ENCODE peak calls at places on chromosomes 3 and 15, in four cellular contexts. A, J, X and E are unnamed samples.

GRCh38 chr15:58793862-58794261 is 22.8 kb downstream of the MINDY2 start:
- DNase-seq in A (peak; percentile 26), J (no peak), X (no peak), E (no peak)

GRCh38 chr15:75653347-75653913 is 5.7 kb downstream of the SNX33 start:
- DNase-seq in A (no peak), J (no peak), X (no peak), E (no peak)

GRCh38 chr3:125087768-125088391 is 32.1 kb upstream of the HEG1 start:
- DNase-seq in A (no peak), J (no peak), X (no peak), E (no peak)

GRCh38 chr3:55587476-55587875 is 100.4 kb upstream of the WNT5A start:
- DNase-seq in A (no peak), J (no peak), X (no peak), E (no peak)

GRCh38 chr3:130093741-130094391 is 12.2 kb downstream of the ALG1L2 start:
- DNase-seq in A (no peak), J (no peak), X (peak; percentile 59), E (peak; percentile 44)

GRCh38 chr3:147449669-147450068 is 40.5 kb downstream of the ZIC1 start:
- DNase-seq in A (no peak), J (no peak), X (no peak), E (no peak)

GRCh38 chr3:128971421-128971820 is 22.5 kb downstream of the CFAP92 start:
- DNase-seq in A (peak; percentile 80), J (no peak), X (no peak), E (no peak)

GRCh38 chr15:42727740-42728355 is 9.1 kb downstream of the CDAN1 start:
- DNase-seq in A (no peak), J (no peak), X (no peak), E (no peak)

GRCh38 chr3:138434875-138435772 is 708 bp downstream of the ESYT3 start:
- DNase-seq in A (no peak), J (peak; percentile 6), X (no peak), E (no peak)

GRCh38 chr3:159806412-159806811 is 182.2 kb upstream of the IL12A start:
- DNase-seq in A (peak; percentile 69), J (no peak), X (no peak), E (no peak)

GRCh38 chr3:15794842-15795562 is 2.8 kb downstream of the ANKRD28 start:
- DNase-seq in A (no peak), J (no peak), X (no peak), E (no peak)

GRCh38 chr3:188649521-188649920 is 495.6 kb downstream of the LPP start:
- DNase-seq in A (no peak), J (no peak), X (no peak), E (no peak)

GRCh38 chr3:171261487-171261886 is 198.7 kb downstream of the TNIK start:
- DNase-seq in A (no peak), J (peak; percentile 61), X (no peak), E (no peak)

GRCh38 chr3:55813268-55814097 is 326.4 kb upstream of the WNT5A start:
- DNase-seq in A (no peak), J (no peak), X (no peak), E (no peak)

GRCh38 chr3:49019941-49020334 is 1.6 kb upstream of the DALRD3 start:
- DNase-seq in A (no peak), J (no peak), X (no peak), E (no peak)
- TF ChIP-seq CTCF in A (no peak), J (no peak), X (no peak), E (no peak)

GRCh38 chr3:140252812-140253656 is 318.0 kb downstream of the CLSTN2 start:
- DNase-seq in A (no peak), J (no peak), X (no peak), E (no peak)

DNA sequence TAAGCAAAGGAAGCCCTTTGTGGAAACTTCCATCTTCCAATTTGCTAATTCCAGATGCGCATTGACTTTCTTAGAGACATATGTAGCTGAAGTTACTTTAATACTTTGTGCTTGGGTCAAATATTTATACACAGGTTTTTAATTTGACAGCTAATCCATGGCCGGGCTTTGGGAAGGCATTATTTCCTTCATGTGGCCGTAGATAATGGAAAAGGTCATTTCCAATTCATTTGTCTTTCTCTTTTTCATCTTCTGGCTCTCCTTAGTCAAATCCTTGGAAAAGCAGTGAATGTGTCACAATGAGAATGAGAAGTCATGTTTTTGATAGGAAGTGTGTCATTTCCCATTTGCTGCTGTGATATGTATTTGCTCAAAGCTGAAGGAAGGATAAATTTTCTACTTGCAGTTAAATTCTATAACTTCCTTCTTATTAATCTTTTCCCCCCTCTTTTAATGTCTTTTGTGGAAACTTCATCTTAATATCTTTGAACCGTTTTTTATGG is 323.3 kb downstream of the CLSTN2 start:
- DNase-seq in A (no peak), J (no peak), X (no peak), E (no peak)
- TF ChIP-seq CTCF in A (no peak), J (no peak), X (no peak), E (no peak)

DNA sequence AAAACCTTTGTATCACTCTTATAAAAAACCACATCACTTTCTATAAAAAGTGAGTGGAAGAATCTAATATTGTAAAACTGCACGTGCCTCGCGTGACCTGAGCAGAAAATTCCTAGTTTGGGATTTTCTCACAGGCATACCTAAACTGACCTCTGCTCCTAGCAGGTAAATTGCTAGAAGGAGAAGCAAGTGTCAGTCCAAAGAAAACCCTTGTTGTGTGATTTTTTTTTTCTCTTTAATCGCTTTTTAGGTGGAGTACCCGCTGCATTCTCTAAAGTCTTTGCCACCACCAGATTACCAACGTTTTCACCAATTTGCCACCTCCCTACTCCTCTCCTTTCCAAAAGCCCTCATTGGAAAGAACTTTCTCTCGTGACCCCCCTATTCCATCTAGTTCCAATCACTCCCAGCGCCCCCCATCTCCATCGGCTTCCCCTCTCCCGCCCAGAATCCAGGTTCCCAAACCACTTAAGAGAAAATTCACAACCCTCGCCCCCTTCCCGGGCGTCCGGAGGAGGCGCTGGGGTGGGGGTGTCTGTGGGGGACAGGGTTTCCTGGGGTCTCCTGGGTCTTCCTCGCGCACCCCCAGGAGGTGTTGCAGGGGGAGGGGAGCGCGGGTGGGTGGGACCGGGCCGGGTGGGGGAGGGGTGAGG is 401 bp upstream of the UBE2E1 start:
- DNase-seq in A (no peak), J (no peak), X (no peak), E (no peak)
- TF ChIP-seq CTCF in A (no peak), J (no peak), X (no peak), E (no peak)

DNA sequence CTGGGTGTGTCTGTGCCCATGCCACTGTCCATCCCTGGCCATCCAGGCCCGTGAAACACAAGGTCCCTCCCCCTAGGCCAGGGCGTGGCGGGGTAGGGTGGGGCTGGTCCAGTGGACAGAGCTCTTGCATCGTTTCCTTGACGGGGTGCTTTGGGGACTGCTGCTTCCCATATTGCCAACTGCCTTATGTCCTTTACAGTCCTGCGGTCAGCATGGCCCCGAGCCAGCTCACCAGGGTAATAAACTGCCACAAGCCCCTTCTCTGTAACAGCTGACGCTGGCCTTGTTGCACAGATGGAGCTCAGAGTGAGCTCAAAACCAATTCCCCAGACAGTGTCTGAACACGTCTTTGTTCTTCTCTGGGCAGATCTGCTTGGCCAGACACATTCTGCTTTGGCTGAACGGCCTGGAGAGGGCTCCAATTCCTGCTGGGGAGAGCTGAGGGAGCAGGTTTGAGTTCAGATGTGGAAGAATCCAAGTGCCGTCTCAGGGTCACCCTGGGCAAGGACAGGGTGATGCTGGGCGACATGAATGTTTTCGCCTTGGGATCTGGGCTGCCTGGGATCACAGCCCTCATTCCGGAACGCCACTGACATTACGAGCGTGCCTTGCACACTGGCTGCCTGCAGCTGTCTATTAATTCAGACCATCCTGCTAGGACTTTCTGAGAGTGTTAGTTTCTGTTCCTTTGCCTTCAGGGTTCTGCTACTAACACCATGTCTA is 51.5 kb downstream of the RGMA start:
- DNase-seq in A (peak; percentile 67), J (no peak), X (no peak), E (no peak)
- TF ChIP-seq CTCF in A (peak; percentile 50), J (no peak), X (no peak), E (no peak)

GRCh38 chr3:8147726-8148125 is 353.9 kb upstream of the LMCD1 start:
- DNase-seq in A (no peak), J (no peak), X (no peak), E (no peak)

GRCh38 chr3:8153778-8154177 is 347.8 kb upstream of the LMCD1 start:
- DNase-seq in A (no peak), J (no peak), X (no peak), E (no peak)

GRCh38 chr3:8157640-8158039 is 344.0 kb upstream of the LMCD1 start:
- DNase-seq in A (no peak), J (no peak), X (no peak), E (no peak)

GRCh38 chr3:8156138-8156537 is 345.5 kb upstream of the LMCD1 start:
- DNase-seq in A (no peak), J (no peak), X (no peak), E (no peak)

GRCh38 chr3:8152826-8153418 is 348.7 kb upstream of the LMCD1 start:
- DNase-seq in A (no peak), J (no peak), X (no peak), E (no peak)
- TF ChIP-seq CTCF in A (no peak), J (no peak), X (no peak), E (no peak)

DNA sequence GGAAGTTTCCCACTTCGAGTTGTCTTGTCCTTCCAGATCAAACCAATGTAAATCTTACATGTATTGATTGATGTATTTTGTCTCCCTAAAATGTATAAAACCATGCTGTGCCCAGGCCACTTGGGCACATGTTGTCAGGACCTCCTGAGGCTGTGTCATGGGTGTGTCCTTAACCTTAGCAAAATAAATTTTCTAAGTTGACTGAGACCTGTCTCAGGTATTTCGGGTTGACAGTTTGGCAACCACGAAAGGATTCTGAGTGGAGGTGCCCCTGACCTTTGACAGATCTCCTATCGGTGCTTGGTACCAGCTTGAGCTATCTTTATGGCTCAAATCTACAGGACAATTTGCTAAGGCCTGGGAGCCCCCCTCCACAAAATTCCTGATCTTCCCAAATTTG is 1.7 kb upstream of the POC1A start:
- DNase-seq in A (no peak), J (no peak), X (no peak), E (no peak)
- TF ChIP-seq CTCF in A (no peak), J (no peak), X (no peak), E (no peak)

GRCh38 chr3:136266468-136266867 is 16.3 kb downstream of the PCCB start:
- DNase-seq in A (no peak), J (peak; percentile 60), X (no peak), E (no peak)

GRCh38 chr3:136263251-136263650 is 13.1 kb downstream of the PCCB start:
- DNase-seq in A (no peak), J (no peak), X (no peak), E (no peak)

GRCh38 chr3:136261826-136262225 is 11.7 kb downstream of the PCCB start:
- DNase-seq in A (no peak), J (no peak), X (no peak), E (no peak)

GRCh38 chr3:136258199-136258598 is 8.1 kb downstream of the PCCB start:
- DNase-seq in A (no peak), J (no peak), X (no peak), E (no peak)

GRCh38 chr3:136262559-136262958 is 12.4 kb downstream of the PCCB start:
- DNase-seq in A (no peak), J (no peak), X (no peak), E (no peak)
- TF ChIP-seq CTCF in A (no peak), J (no peak), X (no peak), E (no peak)

GRCh38 chr3:63232764-63233396 is 45.2 kb upstream of the SYNPR start:
- DNase-seq in A (no peak), J (no peak), X (no peak), E (no peak)
- TF ChIP-seq CTCF in A (peak; percentile 50), J (peak; percentile 26), X (no peak), E (no peak)